ENCODE peak calls at places on chromosomes 6 and 20, in six cellular contexts. D, O, K, U, F and G are unnamed samples.

GRCh38 chr6:135546206-135546605 is 48.7 kb upstream of the AHI1 start:
- DNase-seq in F (no peak), D (no peak), K (no peak), O (no peak), U (no peak), G (no peak)

GRCh38 chr6:23154159-23154558 is 584.8 kb downstream of the HDGFL1 start:
- DNase-seq in U (no peak), F (no peak), K (no peak), D (peak), O (no peak), G (no peak)

GRCh38 chr6:134921276-134921979 is 28.5 kb downstream of the ALDH8A1 start:
- DNase-seq in F (no peak), O (no peak), K (no peak), D (no peak), U (no peak), G (no peak)

GRCh38 chr20:32012159-32012682 is 2.0 kb downstream of the CCM2L start:
- DNase-seq in O (no peak), F (no peak), K (no peak), U (no peak), D (no peak), G (no peak)

GRCh38 chr6:158640519-158640918 is 4.0 kb downstream of the DYNLT1 start:
- DNase-seq in D (no peak), F (no peak), K (no peak), O (no peak), U (no peak), G (no peak)

GRCh38 chr6:84618046-84618752 is 146.2 kb downstream of the TBX18 start:
- DNase-seq in O (peak), F (no peak), D (peak), U (peak), K (no peak), G (no peak)

GRCh38 chr20:17747431-17747846 is 47.7 kb downstream of the BANF2 start:
- DNase-seq in K (no peak), F (no peak), O (peak), U (peak), D (no peak), G (no peak)

GRCh38 chr20:16574656-16575355 is 1.6 kb upstream of the KIF16B start:
- DNase-seq in O (peak), K (peak), U (peak), D (peak), F (peak), G (peak)

GRCh38 chr6:56199956-56200355 is 47.4 kb downstream of the COL21A1 start:
- DNase-seq in D (no peak), U (peak), K (no peak), F (no peak), O (peak), G (no peak)

GRCh38 chr20:50085481-50086365 is 27.2 kb downstream of the UBE2V1 start:
- DNase-seq in F (peak), D (peak), K (peak), U (peak), O (peak), G (peak)

GRCh38 chr6:36717231-36717825 is 19.7 kb downstream of the RAB44 start:
- DNase-seq in O (no peak), D (no peak), U (no peak), K (no peak), F (no peak), G (no peak)

GRCh38 chr6:151437401-151437800 is 14.5 kb downstream of the RMND1 start:
- DNase-seq in K (no peak), D (no peak), O (no peak), U (no peak), F (no peak), G (no peak)

GRCh38 chr6:10434235-10434634 is 19.4 kb upstream of the TFAP2A start:
- DNase-seq in D (no peak), O (no peak), K (no peak), U (no peak), F (no peak), G (no peak)

GRCh38 chr6:138726066-138727060 is 47.2 kb upstream of the CCDC28A start:
- DNase-seq in O (no peak), K (no peak), D (no peak), U (peak), F (no peak), G (no peak)

GRCh38 chr6:12148841-12149240 is 136.7 kb downstream of the HIVEP1 start:
- DNase-seq in K (no peak), D (no peak), U (peak), O (no peak), F (no peak), G (no peak)

GRCh38 chr6:132907231-132907630 is 92.9 kb downstream of the RPS12 start:
- DNase-seq in K (no peak), O (peak), F (no peak), U (peak), D (no peak), G (no peak)